ENCODE peak calls at places on chromosomes 4 and X, in six cellular contexts. S is fibroblast of pulmonary artery, Q is fibroblast of mammary gland, D is SK-N-SH, T is breast epithelium, E is sigmoid colon. B is an unnamed sample.

GRCh38 chr4:186839122-186840037 is 115.7 kb upstream of the FAT1 start:
- DNase-seq in E (peak; percentile 69), T (no peak), D (no peak), Q (peak; percentile 87), S (peak; percentile 89), B (peak; percentile 53)

GRCh38 chrX:151871244-151871643 is 41.4 kb upstream of the MAGEA4 start:
- DNase-seq in Q (peak; percentile 92), D (no peak), S (peak; percentile 90), T (no peak), E (no peak), B (peak; percentile 45)

GRCh38 chrX:135737361-135738071 is 24.1 kb downstream of the CT45A1 start:
- DNase-seq in Q (peak; percentile 3), E (no peak), S (peak; percentile 1), D (no peak), T (no peak), B (peak; percentile 2)

GRCh38 chrX:9605484-9605883 is 140.6 kb downstream of the TBL1X start:
- DNase-seq in S (no peak), D (no peak), E (no peak), Q (no peak), T (no peak), B (no peak)

GRCh38 chr4:23855912-23856605 is 33.8 kb downstream of the PPARGC1A start:
- DNase-seq in E (no peak), Q (peak; percentile 43), D (no peak), T (no peak), S (no peak), B (peak; percentile 8)

GRCh38 chrX:106702636-106703035 is 23.9 kb upstream of the RNF128 start:
- DNase-seq in E (no peak), T (no peak), D (no peak), S (no peak), Q (no peak), B (peak; percentile 60)

GRCh38 chrX:130637591-130637990 is 235.8 kb downstream of the RBMX2 start:
- DNase-seq in S (peak; percentile 64), Q (peak; percentile 52), D (no peak), T (no peak), E (no peak), B (no peak)

GRCh38 chr4:158783775-158784174 is 14.9 kb downstream of the FNIP2 start:
- DNase-seq in T (no peak), Q (peak; percentile 56), D (no peak), E (no peak), S (peak; percentile 62), B (peak; percentile 53)

GRCh38 chr4:23931489-23931830 is 41.6 kb upstream of the PPARGC1A start:
- DNase-seq in S (no peak), E (no peak), Q (no peak), T (no peak), D (no peak), B (no peak)

GRCh38 chrX:103446665-103447302 is 70.4 kb downstream of the BEX3 start:
- DNase-seq in T (peak; percentile 56), D (no peak), Q (no peak), S (peak; percentile 51), E (no peak), B (peak; percentile 73)

GRCh38 chr4:77240469-77241066 is 83.6 kb downstream of the CCNG2 start:
- DNase-seq in E (no peak), D (peak; percentile 53), S (peak; percentile 60), T (no peak), Q (peak; percentile 54), B (peak; percentile 72)

GRCh38 chr4:18192901-18193300 is 171.3 kb upstream of the LCORL start:
- DNase-seq in S (no peak), E (no peak), T (no peak), D (no peak), Q (no peak), B (no peak)

GRCh38 chr4:123802082-123802658 is 405.6 kb downstream of the SPRY1 start:
- DNase-seq in E (no peak), S (no peak), Q (no peak), T (no peak), D (no peak), B (no peak)

GRCh38 chr4:105765690-105766407 is 57.3 kb downstream of the GSTCD start:
- DNase-seq in E (no peak), Q (peak; percentile 89), S (peak; percentile 93), T (no peak), D (no peak), B (peak; percentile 95)

GRCh38 chrX:40420899-40421729 is 159.7 kb upstream of the ATP6AP2 start:
- DNase-seq in S (peak; percentile 7), T (peak; percentile 61), E (no peak), Q (no peak), D (no peak), B (no peak)

GRCh38 chr4:121686265-121686664 is 10.5 kb downstream of the ANXA5 start:
- DNase-seq in S (no peak), D (no peak), T (no peak), E (no peak), Q (no peak), B (peak; percentile 75)

GRCh38 chr4:158208931-158209640 is 1.2 kb upstream of the TMEM144 start:
- DNase-seq in E (no peak), Q (no peak), D (no peak), T (no peak), S (peak; percentile 4), B (no peak)

GRCh38 chr4:69656653-69657158 is 3.7 kb upstream of the UGT2A1 start:
- DNase-seq in Q (no peak), D (no peak), E (no peak), T (no peak), S (no peak), B (no peak)

GRCh38 chrX:27966955-27967354 is 14.3 kb downstream of the DCAF8L1 start:
- DNase-seq in Q (peak; percentile 39), T (no peak), S (peak; percentile 89), E (no peak), D (no peak), B (peak; percentile 67)

GRCh38 chrX:23434356-23434884 is 99.8 kb downstream of the PTCHD1 start:
- DNase-seq in Q (peak; percentile 62), S (peak; percentile 73), T (peak; percentile 89), E (peak; percentile 91), D (no peak), B (peak; percentile 14)

DNA sequence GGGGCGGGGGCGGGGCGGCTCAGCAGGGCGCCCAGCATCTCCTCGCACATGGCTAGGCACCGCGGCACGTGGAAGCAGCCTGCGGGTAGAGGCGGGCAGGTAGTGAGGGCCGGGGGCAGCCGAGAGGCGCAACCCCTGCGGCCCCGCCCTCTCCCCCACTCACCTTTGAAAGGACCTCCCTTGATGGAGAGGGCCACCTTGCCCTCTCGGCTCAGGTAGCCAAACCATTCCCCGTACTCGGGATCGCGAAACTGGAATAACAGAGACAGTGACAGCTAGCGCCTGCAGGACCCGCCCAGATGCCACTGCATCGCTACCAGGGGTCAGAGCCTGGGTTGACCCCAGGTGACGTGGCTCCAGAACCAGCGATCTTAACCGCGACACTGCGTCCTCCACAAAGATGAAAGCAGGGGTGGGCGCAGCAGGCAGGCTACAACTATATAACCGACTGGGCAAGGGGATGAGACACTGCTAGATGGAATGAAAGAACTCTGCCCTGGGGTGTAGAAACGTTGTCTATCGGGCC is 552 bp upstream of the NAA10 start:
- DNase-seq in S (no peak), T (no peak), E (no peak), Q (no peak), D (no peak), B (no peak)
- H3K4me3 ChIP-seq in S (peak overlapping the region; percentile 43), T (peak overlapping the region; percentile 63), E (peak overlapping the region; percentile 67), Q (peak overlapping the region; percentile 37), D (peak overlapping the region; percentile 78), B (peak overlapping the region; percentile 43)

GRCh38 chr4:90840828-90841227 is 713.6 kb downstream of the CCSER1 start:
- DNase-seq in D (no peak), S (peak; percentile 8), E (no peak), Q (no peak), T (no peak), B (peak; percentile 87)
- H3K4me3 ChIP-seq in D (no peak overlapping the region), S (no peak overlapping the region), E (no peak overlapping the region), Q (no peak overlapping the region), T (no peak overlapping the region), B (no peak overlapping the region)

DNA sequence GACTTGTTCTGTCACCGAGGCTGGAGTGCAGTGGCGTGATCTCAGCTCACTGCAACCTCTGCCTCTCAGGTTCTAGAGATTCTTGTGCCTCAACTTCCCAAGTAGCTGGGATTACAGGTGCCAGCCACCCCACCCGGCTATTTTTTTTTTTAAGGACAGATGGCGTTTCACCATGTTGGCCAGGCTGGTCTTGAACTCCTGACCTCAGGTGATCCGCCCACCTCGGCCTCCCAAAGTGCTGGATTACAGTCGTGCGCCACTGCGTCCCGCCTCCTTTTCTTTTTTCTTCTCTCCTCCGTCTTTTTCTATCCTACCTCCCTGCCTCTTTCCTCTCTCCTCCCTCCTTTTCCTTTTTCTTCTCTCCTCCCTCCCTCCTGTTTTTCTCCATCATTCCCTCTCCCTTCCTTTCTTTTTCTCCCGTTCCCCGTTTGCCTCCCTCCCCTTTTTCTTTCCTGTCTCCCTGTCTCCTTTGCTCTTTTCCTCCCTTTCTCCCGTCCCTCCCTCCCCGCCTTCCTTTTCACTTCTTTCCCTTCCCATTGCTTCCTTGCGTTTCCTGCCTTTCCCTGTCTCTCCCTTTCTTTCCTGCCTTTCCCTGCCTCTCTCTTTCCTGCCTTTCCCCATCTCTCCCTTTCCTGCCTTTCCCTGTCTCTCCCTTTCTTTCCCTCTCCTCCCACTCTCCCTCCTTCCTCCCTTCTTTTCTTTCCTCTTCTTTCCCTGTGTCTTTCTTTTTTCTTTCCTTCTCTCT is 2.1 kb upstream of the SLC25A6 start:
- DNase-seq in E (peak; percentile 58), D (no peak), Q (no peak), S (no peak), T (no peak), B (no peak)
- H3K4me3 ChIP-seq in E (no peak overlapping the region), D (no peak overlapping the region), Q (peak overlapping the region; percentile 61), S (peak overlapping the region; percentile 78), T (peak overlapping the region; percentile 13), B (no peak overlapping the region)

GRCh38 chrX:1533083-1533482 is 3.9 kb downstream of the P2RY8 start:
- DNase-seq in D (no peak), E (no peak), T (no peak), Q (no peak), S (no peak), B (no peak)

GRCh38 chrX:1537031-1537715 is at the start of gene P2RY8:
- DNase-seq in S (peak; percentile 57), E (peak; percentile 79), Q (peak; percentile 48), T (peak; percentile 41), D (no peak), B (peak; percentile 27)

GRCh38 chrX:1535241-1536041 is 1.5 kb downstream of the P2RY8 start:
- DNase-seq in D (no peak), Q (no peak), E (no peak), T (no peak), S (no peak), B (no peak)

GRCh38 chrX:1536712-1537030 is 314 bp downstream of the P2RY8 start:
- DNase-seq in Q (no peak), S (no peak), D (no peak), T (no peak), E (no peak), B (no peak)

DNA sequence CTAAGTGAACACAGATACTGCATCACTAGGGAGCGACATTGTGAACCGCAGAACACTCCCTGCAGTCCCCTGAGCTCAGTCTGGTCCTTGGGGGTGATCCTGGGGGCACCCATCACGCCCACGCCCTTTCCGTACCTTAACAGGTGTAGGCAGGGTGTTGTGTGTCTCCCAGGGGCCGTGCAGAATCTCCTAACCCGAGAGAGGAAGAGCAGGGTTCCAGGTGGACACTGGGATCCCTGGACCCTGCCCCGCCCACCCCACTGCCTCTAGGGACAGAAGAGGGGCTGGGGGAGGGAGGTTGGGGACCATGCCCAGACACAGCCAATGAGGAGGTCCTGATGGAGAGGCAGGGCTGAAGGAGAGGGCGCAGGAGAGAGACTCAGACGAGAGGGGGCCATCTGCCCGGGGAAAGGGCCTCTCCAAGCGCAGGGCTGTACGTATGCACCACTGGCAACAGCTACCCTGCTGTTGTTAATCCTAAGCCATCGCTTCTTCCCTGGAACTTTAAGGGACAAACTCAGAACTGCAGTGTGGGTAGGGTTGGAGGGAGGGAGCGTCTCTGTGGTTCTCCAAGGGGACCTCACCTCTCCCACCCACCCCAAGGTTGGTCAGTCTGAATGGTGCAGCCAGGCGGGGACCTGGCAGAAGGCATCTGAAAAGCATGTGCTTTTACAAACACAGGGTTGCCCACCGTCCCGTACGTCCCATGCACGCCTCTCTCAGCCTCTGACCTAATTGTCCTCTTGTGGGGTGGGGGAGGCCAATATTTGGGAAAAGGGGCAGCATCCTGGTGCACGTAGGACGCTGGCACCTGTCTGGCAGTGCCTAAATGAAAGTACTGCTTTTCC is 2.4 kb downstream of the P2RY8 start:
- DNase-seq in S (no peak), E (no peak), T (no peak), D (no peak), Q (no peak), B (no peak)
- H3K4me3 ChIP-seq in S (no peak overlapping the region), E (no peak overlapping the region), T (no peak overlapping the region), D (no peak overlapping the region), Q (no peak overlapping the region), B (no peak overlapping the region)

B was measured in epithelial cell of esophagus.